ENCODE peak calls at places on chromosomes 5 and 9, in seven cellular contexts. F is IMR-90, H is AG04450, B is neural crest cell, Y is GM23338, W is EL, E is fibroblast of the conjunctiva. K is an unnamed sample.

GRCh38 chr5:84480873-84481637 is 96.4 kb upstream of the EDIL3 start:
- DNase-seq in Y (peak), B (no peak), E (no peak), F (no peak), W (no peak), H (no peak), K (no peak)

GRCh38 chr5:33180900-33181299 is 259.9 kb upstream of the TARS1 start:
- DNase-seq in E (peak), H (peak), Y (peak), F (peak), B (no peak), W (peak), K (no peak)

GRCh38 chr5:132416306-132417009 is 46.9 kb downstream of the SLC22A5 start:
- DNase-seq in F (no peak), B (no peak), Y (no peak), E (no peak), W (no peak), H (no peak), K (no peak)

GRCh38 chr9:28439688-28440087 is 866.4 kb upstream of the C9orf72 start:
- DNase-seq in B (no peak), W (no peak), F (no peak), E (no peak), H (no peak), Y (no peak), K (no peak)

GRCh38 chr9:70229579-70229978 is 29.2 kb upstream of the SMC5 start:
- DNase-seq in W (peak), E (no peak), F (peak), B (no peak), H (no peak), Y (peak), K (no peak)

GRCh38 chr5:82421119-82421518 is 143.0 kb upstream of the RPS23 start:
- DNase-seq in Y (no peak), W (peak), H (peak), B (no peak), E (peak), F (peak), K (no peak)

GRCh38 chr5:59790399-59791130 is 103.0 kb downstream of the PDE4D start:
- DNase-seq in Y (no peak), E (no peak), W (no peak), B (no peak), H (no peak), F (no peak), K (no peak)

GRCh38 chr9:118222375-118222774 is 518.2 kb downstream of the TLR4 start:
- DNase-seq in W (no peak), E (no peak), B (no peak), H (no peak), F (no peak), Y (peak), K (no peak)

GRCh38 chr5:34412769-34413168 is 243.4 kb upstream of the RAI14 start:
- DNase-seq in E (no peak), B (no peak), W (peak), H (no peak), F (peak), Y (peak), K (no peak)

GRCh38 chr5:150529555-150529954 is 21.6 kb downstream of the NDST1 start:
- DNase-seq in W (no peak), B (no peak), E (no peak), F (no peak), H (no peak), Y (no peak), K (no peak)

K was measured in transverse colon.